ENCODE peak calls at places on chromosomes 16 and 17, in five cellular contexts. P is ascending aorta, Y is left ventricle myocardium inferior, R is fibroblast of lung, A is lung. I is an unnamed sample.

GRCh38 chr17:31856750-31857149 is 2.3 kb downstream of the COPRS start:
- DNase-seq in A (no peak), P (no peak), Y (no peak), R (no peak), I (no peak)

GRCh38 chr17:56891751-56892150 is 22.1 kb downstream of the TRIM25 start:
- DNase-seq in Y (peak), A (peak), P (no peak), R (no peak), I (no peak)

GRCh38 chr17:74550602-74551001 is 4.7 kb upstream of the CD300C start:
- DNase-seq in A (no peak), R (no peak), P (no peak), Y (no peak), I (no peak)

GRCh38 chr17:55660171-55660886 is 62.3 kb downstream of the TMEM100 start:
- DNase-seq in A (no peak), P (no peak), Y (no peak), R (peak), I (no peak)

GRCh38 chr17:79075433-79075805 is 795 bp downstream of the ENGASE start:
- DNase-seq in R (no peak), P (no peak), Y (no peak), A (no peak), I (no peak)

GRCh38 chr17:75250009-75250471 is 11.4 kb downstream of the GGA3 start:
- DNase-seq in P (no peak), A (no peak), Y (no peak), R (no peak), I (no peak)

GRCh38 chr16:76444823-76445222 is 167.6 kb downstream of the CNTNAP4 start:
- DNase-seq in Y (no peak), A (no peak), R (no peak), P (no peak), I (no peak)

GRCh38 chr17:75394332-75394918 is 11.1 kb downstream of the GRB2 start:
- DNase-seq in Y (no peak), R (no peak), P (no peak), A (no peak), I (no peak)

GRCh38 chr17:8248751-8249607 is at the start of gene PFAS:
- DNase-seq in P (peak), A (peak), Y (peak), R (peak), I (peak)

GRCh38 chr17:15999974-16000827 is 577 bp downstream of the TTC19 start:
- DNase-seq in R (peak), P (no peak), A (no peak), Y (peak), I (no peak)

GRCh38 chr16:16867994-16868393 is 489.1 kb downstream of the NPIPA7 start:
- DNase-seq in P (no peak), R (no peak), A (no peak), Y (no peak), I (no peak)

GRCh38 chr16:55672471-55672870 is 16.7 kb downstream of the SLC6A2 start:
- DNase-seq in P (no peak), R (peak), Y (peak), A (no peak), I (no peak)

GRCh38 chr17:30415491-30415890 is 36.8 kb downstream of the CPD start:
- DNase-seq in A (no peak), Y (no peak), R (no peak), P (no peak), I (no peak)

GRCh38 chr17:69500911-69501429 is 86.5 kb downstream of the MAP2K6 start:
- DNase-seq in R (peak), A (no peak), P (no peak), Y (no peak), I (no peak)

GRCh38 chr17:36949461-36949927 is 740 bp downstream of the AATF start:
- DNase-seq in Y (no peak), P (no peak), A (no peak), R (peak), I (no peak)

GRCh38 chr17:18191071-18191667 is 7.5 kb downstream of the ALKBH5 start:
- DNase-seq in A (peak), R (peak), P (no peak), Y (peak), I (no peak)

GRCh38 chr17:45976391-45976754 is 22.7 kb upstream of the STH start:
- DNase-seq in Y (no peak), A (no peak), R (no peak), P (no peak), I (no peak)

GRCh38 chr17:66302761-66303626 is 581 bp downstream of the PRKCA start:
- DNase-seq in Y (peak), R (peak), A (peak), P (no peak), I (no peak)

GRCh38 chr16:25093208-25094061 is 18.1 kb upstream of the LCMT1 start:
- DNase-seq in A (no peak), P (no peak), Y (no peak), R (no peak), I (no peak)

GRCh38 chr16:23694707-23695373 is 16.2 kb downstream of the PLK1 start:
- DNase-seq in P (no peak), R (peak), A (no peak), Y (no peak), I (no peak)

GRCh38 chr16:11669380-11670146 is 1.3 kb downstream of the SNN start:
- DNase-seq in R (peak), A (peak), Y (peak), P (peak), I (no peak)

GRCh38 chr17:76333673-76334505 is 19.8 kb downstream of the PRPSAP1 start:
- DNase-seq in R (no peak), P (no peak), A (no peak), Y (no peak), I (no peak)

GRCh38 chr17:27756467-27757371 is 43.6 kb downstream of the NOS2 start:
- DNase-seq in R (peak), P (no peak), A (peak), Y (no peak), I (peak)

GRCh38 chr17:15412606-15413005 is 54.8 kb downstream of the CDRT4 start:
- DNase-seq in P (no peak), Y (no peak), R (no peak), A (no peak), I (no peak)

GRCh38 chr16:81445143-81445922 is 725 bp downstream of the CMIP start:
- DNase-seq in A (no peak), Y (no peak), R (no peak), P (no peak), I (no peak)

GRCh38 chr16:8848231-8848938 is 20.4 kb downstream of the CARHSP1 start:
- DNase-seq in R (no peak), A (no peak), Y (no peak), P (no peak), I (no peak)

GRCh38 chr17:1414001-1414574 is 14.1 kb upstream of the YWHAE start:
- DNase-seq in R (no peak), A (no peak), P (no peak), Y (no peak), I (no peak)

GRCh38 chr17:1414634-1415033 is 14.6 kb upstream of the YWHAE start:
- DNase-seq in P (no peak), A (no peak), Y (no peak), R (no peak), I (no peak)

GRCh38 chr17:1420163-1420562 is 20.1 kb upstream of the YWHAE start:
- DNase-seq in R (no peak), A (no peak), P (no peak), Y (no peak), I (no peak)

GRCh38 chr17:1413281-1413791 is 13.3 kb upstream of the YWHAE start:
- DNase-seq in R (peak), Y (peak), A (peak), P (peak), I (peak)

GRCh38 chr17:1416414-1416813 is 16.4 kb upstream of the YWHAE start:
- DNase-seq in P (no peak), R (no peak), Y (no peak), A (no peak), I (no peak)
- H3K4me3 ChIP-seq in P (no peak), R (no peak), Y (no peak), A (no peak), I (no peak)

DNA sequence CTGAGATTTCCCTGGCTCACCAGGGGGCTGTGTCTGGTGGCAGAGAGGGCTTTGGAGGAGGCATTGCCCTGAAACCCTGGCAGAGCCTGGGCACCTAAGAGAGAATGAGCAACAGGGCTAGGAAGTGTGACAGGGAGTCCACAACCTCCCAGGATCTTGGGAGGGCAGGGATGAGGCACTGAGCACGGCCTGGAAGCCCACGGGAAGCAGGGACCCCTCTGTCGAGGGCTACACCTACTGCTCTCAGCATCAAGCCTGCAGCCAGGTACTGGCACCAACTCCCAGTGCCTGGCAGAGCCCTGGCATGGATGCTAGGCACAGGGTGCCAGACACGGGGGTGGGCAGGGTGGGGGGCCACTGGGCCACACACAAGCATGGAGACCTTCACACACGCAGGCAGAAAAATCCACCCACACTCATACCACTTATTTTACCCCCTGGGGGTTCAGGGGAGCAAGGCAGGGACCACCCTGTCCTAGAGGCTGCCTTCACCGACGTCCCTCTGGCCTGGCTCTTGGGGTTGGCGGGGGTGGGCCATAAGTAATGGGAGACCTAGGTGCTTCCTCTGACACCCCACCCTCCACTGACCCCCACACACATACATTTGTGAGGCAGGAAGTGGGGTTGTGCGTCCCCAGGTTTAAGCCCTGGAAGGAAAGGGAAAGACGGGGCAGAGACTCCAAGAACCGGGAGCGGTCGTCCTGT is 970 bp upstream of the HSD11B2 start:
- DNase-seq in Y (no peak), R (no peak), P (no peak), A (no peak), I (no peak)
- H3K4me3 ChIP-seq in Y (peak), R (no peak), P (peak), A (no peak), I (peak)

GRCh38 chr16:65123846-65124513 is 2.1 kb upstream of the CDH11 start:
- DNase-seq in R (peak), Y (no peak), A (no peak), P (no peak), I (no peak)

GRCh38 chr16:65124596-65124995 is 2.7 kb upstream of the CDH11 start:
- DNase-seq in R (no peak), A (no peak), Y (no peak), P (no peak), I (no peak)

GRCh38 chr16:65126845-65127624 is 5.2 kb upstream of the CDH11 start:
- DNase-seq in R (no peak), Y (no peak), P (no peak), A (no peak), I (no peak)

GRCh38 chr16:65125322-65125721 is 3.5 kb upstream of the CDH11 start:
- DNase-seq in Y (no peak), A (no peak), R (no peak), P (no peak), I (no peak)

GRCh38 chr16:65125871-65126270 is 4.0 kb upstream of the CDH11 start:
- DNase-seq in A (no peak), P (no peak), Y (no peak), R (no peak), I (no peak)
- H3K4me3 ChIP-seq in A (peak), P (no peak), Y (no peak), R (no peak), I (no peak)

GRCh38 chr16:88383401-88384221 is 852 bp downstream of the ZNF469 start:
- DNase-seq in A (no peak), Y (peak), P (no peak), R (peak), I (no peak)
- H3K4me3 ChIP-seq in A (no peak), Y (peak), P (peak), R (peak), I (peak)

GRCh38 chr17:82227629-82228277 is 1.1 kb upstream of the SLC16A3 start:
- DNase-seq in Y (no peak), P (no peak), R (peak), A (no peak), I (no peak)

GRCh38 chr17:82224666-82225065 is 4.2 kb upstream of the SLC16A3 start:
- DNase-seq in Y (no peak), A (no peak), R (no peak), P (no peak), I (no peak)

GRCh38 chr17:82226809-82227628 is 1.8 kb upstream of the SLC16A3 start:
- DNase-seq in Y (no peak), R (no peak), A (no peak), P (no peak), I (no peak)

GRCh38 chr17:82225368-82226029 is 3.3 kb upstream of the SLC16A3 start:
- DNase-seq in R (no peak), P (no peak), A (no peak), Y (no peak), I (no peak)

DNA sequence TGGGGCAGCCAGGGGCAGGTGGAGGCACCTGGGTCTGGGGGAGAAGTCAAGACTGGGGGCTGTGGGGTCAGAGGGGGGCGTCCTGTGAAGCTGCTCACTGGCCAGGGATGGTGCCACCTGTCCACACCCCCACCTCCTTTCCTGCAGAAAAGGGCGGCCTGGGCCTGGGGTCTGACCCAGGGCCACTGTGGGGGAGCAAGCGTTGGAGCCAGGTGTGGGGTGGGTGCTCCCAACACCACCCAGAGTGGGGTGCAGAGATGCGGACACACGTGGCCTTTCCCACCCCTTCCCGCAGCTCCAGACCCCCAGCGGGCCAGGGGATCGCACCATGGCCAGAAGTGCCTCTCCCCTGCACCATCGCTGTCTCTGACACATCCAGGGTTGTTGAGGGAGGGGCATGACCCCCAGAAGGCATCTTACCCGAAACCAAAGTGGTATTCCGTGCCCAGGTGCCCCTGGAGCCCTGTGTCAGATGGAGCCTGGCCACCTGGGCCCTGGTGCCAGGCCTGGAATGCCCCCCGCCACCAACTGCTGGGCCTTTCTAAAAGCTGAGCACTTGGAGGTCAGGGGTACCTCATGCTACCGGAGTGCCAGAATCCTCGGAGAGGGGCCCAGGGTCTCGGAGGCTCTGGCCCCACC is 2.6 kb upstream of the SLC16A3 start:
- DNase-seq in P (no peak), Y (no peak), A (no peak), R (no peak), I (no peak)
- H3K4me3 ChIP-seq in P (no peak), Y (no peak), A (no peak), R (no peak), I (no peak)

GRCh38 chr16:27802664-27803450 is 252.9 kb downstream of the KATNIP start:
- DNase-seq in Y (no peak), R (no peak), A (no peak), P (no peak), I (no peak)

GRCh38 chr16:27805828-27806351 is 255.9 kb downstream of the KATNIP start:
- DNase-seq in P (no peak), A (no peak), R (no peak), Y (no peak), I (no peak)

GRCh38 chr16:27801259-27801945 is 251.5 kb downstream of the KATNIP start:
- DNase-seq in R (peak), P (no peak), Y (no peak), A (no peak), I (no peak)

GRCh38 chr16:27806388-27806787 is 256.4 kb downstream of the KATNIP start:
- DNase-seq in R (no peak), Y (no peak), A (no peak), P (no peak), I (no peak)

DNA sequence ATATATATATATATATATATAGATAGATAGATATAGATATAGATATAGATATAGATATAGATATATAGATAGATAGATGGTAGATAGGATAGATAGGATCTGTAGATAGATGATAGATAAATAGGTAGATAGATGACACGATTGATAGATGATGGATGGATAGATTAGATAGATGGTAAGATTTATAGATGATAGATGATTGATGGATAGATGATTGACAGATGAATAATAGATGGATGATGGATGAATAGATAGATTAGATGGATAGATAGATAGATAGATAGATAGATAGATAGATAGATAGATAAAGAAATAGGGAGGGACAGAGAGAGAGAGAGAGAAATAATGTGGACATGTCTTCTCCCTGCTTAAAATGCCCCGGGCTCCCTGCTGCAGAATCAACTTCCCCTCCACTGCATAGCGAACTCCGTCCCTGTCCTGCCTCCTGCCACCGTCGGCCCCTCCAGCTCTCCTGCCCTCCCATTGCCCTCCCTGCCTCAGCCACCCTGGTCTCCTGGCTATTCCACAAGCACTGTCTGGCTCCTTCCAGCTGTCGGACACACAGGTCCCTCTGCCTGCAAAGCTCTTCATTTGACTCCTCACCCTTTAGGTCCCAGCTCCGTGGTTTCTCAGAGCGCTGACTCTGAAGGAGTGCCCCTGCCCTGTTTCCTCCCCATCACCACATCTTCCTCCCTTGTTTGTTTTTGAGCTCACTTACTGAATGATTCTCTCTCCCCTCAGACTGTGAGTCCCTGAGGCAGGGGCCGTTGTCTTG is 254.0 kb downstream of the KATNIP start:
- DNase-seq in P (no peak), Y (no peak), A (no peak), R (no peak), I (no peak)
- H3K4me3 ChIP-seq in P (no peak), Y (no peak), A (no peak), R (no peak), I (no peak)

GRCh38 chr16:57373117-57373947 is 1.0 kb downstream of the CX3CL1 start:
- DNase-seq in R (no peak), Y (no peak), P (no peak), A (no peak), I (no peak)

GRCh38 chr16:57374067-57374534 is 1.8 kb downstream of the CX3CL1 start:
- DNase-seq in A (no peak), Y (no peak), R (no peak), P (no peak), I (no peak)

GRCh38 chr16:57372372-57373116 is at the start of gene CX3CL1:
- DNase-seq in P (no peak), R (no peak), Y (peak), A (peak), I (peak)

GRCh38 chr16:57367111-57367752 is 5.1 kb upstream of the CX3CL1 start:
- DNase-seq in P (no peak), A (no peak), Y (no peak), R (no peak), I (no peak)

DNA sequence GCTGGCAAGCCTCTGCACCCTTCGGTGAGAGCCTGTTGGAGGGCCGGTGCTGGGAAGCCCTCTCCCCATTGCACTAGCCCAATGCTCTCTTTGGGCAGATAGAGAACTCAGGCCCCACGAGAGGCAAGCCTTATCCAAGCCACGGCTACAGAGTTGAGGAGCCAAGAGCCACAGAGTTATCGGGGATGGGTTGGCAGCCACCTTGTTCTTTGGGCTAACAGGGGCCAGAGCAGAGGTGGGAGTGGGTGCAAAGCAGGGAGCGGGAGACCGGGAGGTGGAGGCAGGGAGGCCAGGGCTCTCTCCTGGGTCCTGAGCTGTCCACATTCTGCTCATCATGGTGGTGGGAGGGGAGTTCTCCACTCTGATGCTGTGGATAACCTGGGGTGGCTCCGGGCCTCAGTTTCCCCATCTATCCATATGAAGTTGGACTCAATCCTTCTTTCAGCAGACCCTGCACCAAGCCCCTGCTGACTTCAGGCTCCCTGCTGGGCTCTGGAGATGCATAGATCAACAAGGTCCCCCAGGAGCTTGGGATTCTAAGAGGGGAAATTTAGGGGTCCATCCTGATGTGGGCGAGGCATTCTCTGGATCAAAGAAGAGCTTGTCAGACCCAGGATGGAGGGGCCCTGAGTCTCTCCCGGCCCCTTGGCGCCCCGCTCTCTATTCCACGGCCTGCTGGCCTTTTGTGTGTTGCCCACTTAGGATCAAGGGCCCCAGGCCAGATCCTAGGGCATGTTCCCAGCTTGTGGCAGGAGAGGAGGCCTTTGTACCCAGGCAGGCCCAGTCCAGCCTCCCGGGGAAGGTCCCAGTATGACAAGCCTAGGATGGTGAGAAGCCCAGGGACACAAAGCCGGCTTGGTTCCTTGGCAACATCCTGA is 557 bp upstream of the CX3CL1 start:
- DNase-seq in Y (no peak), A (no peak), R (no peak), P (peak), I (no peak)
- H3K4me3 ChIP-seq in Y (peak), A (no peak), R (no peak), P (peak), I (peak)

GRCh38 chr17:50026046-50026675 is 29.7 kb upstream of the ITGA3 start:
- DNase-seq in A (peak), P (no peak), Y (no peak), R (no peak), I (no peak)
- H3K4me3 ChIP-seq in A (no peak), P (no peak), Y (no peak), R (no peak), I (no peak)

I was measured in astrocyte of the cerebellum.